ENCODE peak calls at places on chromosomes 12 and 14, in four cellular contexts. One of them, this sample, is unnamed.

GRCh38 chr12:61011767-61012423 is 1248.3 kb upstream of the USP15 start:
- DNase-seq in heart left ventricle: no peak
- DNase-seq in AG09309: no peak
- DNase-seq in mucosa of descending colon: no peak
- DNase-seq in this sample: no peak

GRCh38 chr12:10867381-10867780 is 16.7 kb downstream of the PRH1 start:
- DNase-seq in heart left ventricle: no peak
- DNase-seq in AG09309: no peak
- DNase-seq in mucosa of descending colon: no peak
- DNase-seq in this sample: peak; percentile 71

GRCh38 chr14:65255583-65256443 is 153.5 kb upstream of the MAX start:
- DNase-seq in heart left ventricle: no peak
- DNase-seq in AG09309: no peak
- DNase-seq in mucosa of descending colon: peak; percentile 86
- DNase-seq in this sample: no peak

GRCh38 chr12:63862187-63863107 is 17.9 kb downstream of the SRGAP1 start:
- DNase-seq in heart left ventricle: peak; percentile 44
- DNase-seq in AG09309: no peak
- DNase-seq in mucosa of descending colon: peak; percentile 72
- DNase-seq in this sample: no peak

GRCh38 chr12:105555556-105555973 is 225.1 kb downstream of the C12orf75 start:
- DNase-seq in heart left ventricle: no peak
- DNase-seq in AG09309: no peak
- DNase-seq in mucosa of descending colon: no peak
- DNase-seq in this sample: peak; percentile 15

GRCh38 chr12:111451649-111452129 is 46.0 kb downstream of the SH2B3 start:
- DNase-seq in heart left ventricle: no peak
- DNase-seq in AG09309: no peak
- DNase-seq in mucosa of descending colon: no peak
- DNase-seq in this sample: no peak

GRCh38 chr12:64931981-64932380 is 107.5 kb downstream of the TBC1D30 start:
- DNase-seq in heart left ventricle: no peak
- DNase-seq in AG09309: no peak
- DNase-seq in mucosa of descending colon: no peak
- DNase-seq in this sample: no peak

GRCh38 chr12:79661629-79662028 is 29.1 kb downstream of the PAWR start:
- DNase-seq in heart left ventricle: no peak
- DNase-seq in AG09309: no peak
- DNase-seq in mucosa of descending colon: no peak
- DNase-seq in this sample: no peak

GRCh38 chr12:4112734-4113396 is 160.7 kb upstream of the CCND2 start:
- DNase-seq in heart left ventricle: no peak
- DNase-seq in AG09309: no peak
- DNase-seq in mucosa of descending colon: no peak
- DNase-seq in this sample: no peak

GRCh38 chr12:124422570-124423523 is 128.0 kb downstream of the RFLNA start:
- DNase-seq in heart left ventricle: peak; percentile 94
- DNase-seq in AG09309: peak; percentile 86
- DNase-seq in mucosa of descending colon: peak; percentile 93
- DNase-seq in this sample: peak; percentile 26
- H3K4me3 ChIP-seq in heart left ventricle: peak overlapping the region; percentile 10
- H3K4me3 ChIP-seq in AG09309: peak overlapping the region; percentile 25
- H3K4me3 ChIP-seq in mucosa of descending colon: no peak overlapping the region
- H3K4me3 ChIP-seq in this sample: peak overlapping the region; percentile 12

GRCh38 chr14:105536691-105537579 is 10.6 kb downstream of the TMEM121 start:
- DNase-seq in heart left ventricle: no peak
- DNase-seq in AG09309: no peak
- DNase-seq in mucosa of descending colon: no peak
- DNase-seq in this sample: no peak

GRCh38 chr14:105538481-105539049 is 12.2 kb downstream of the TMEM121 start:
- DNase-seq in heart left ventricle: no peak
- DNase-seq in AG09309: no peak
- DNase-seq in mucosa of descending colon: no peak
- DNase-seq in this sample: no peak

GRCh38 chr14:105540811-105541210 is 14.4 kb downstream of the TMEM121 start:
- DNase-seq in heart left ventricle: no peak
- DNase-seq in AG09309: no peak
- DNase-seq in mucosa of descending colon: no peak
- DNase-seq in this sample: no peak

GRCh38 chr14:105536051-105536450 is 9.7 kb downstream of the TMEM121 start:
- DNase-seq in heart left ventricle: no peak
- DNase-seq in AG09309: no peak
- DNase-seq in mucosa of descending colon: no peak
- DNase-seq in this sample: no peak

GRCh38 chr14:105537580-105538474 is 11.4 kb downstream of the TMEM121 start:
- DNase-seq in heart left ventricle: peak; percentile 56
- DNase-seq in AG09309: no peak
- DNase-seq in mucosa of descending colon: peak; percentile 67
- DNase-seq in this sample: no peak
- TF ChIP-seq CTCF in heart left ventricle: peak; percentile 94
- TF ChIP-seq CTCF in AG09309: peak; percentile 95
- TF ChIP-seq CTCF in mucosa of descending colon: peak; percentile 99
- TF ChIP-seq CTCF in this sample: peak; percentile 78

DNA sequence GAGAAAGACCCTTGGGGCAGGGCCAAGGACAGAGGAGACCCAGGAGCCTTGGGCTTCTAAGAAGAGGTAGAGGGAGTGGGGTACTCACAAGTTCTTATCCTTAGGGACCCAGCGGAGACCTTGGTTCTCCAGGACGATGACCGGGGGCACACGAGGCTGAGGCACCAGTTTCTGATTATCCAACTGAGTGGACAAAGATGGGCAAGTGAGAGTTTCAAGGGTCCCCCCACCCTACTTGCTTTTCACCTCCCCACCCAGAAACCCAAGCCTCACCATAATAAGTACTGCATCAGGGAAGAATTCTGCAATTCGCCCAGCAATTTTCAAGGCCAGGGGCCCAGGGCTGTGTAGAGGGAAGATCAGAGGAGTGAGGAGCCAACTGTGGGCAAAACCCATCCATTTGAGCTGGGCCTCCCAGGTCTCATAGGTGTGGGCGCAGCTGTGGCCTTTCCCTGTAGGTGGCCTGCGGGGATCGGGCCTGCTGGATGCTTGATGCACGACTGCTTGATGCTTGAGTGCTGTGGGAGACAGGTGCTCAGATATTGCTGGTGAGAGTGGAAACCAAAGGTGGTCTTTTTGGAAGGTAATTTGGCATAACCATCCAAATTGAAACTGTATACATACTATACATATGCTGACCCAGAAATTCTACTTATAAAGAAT is 2.0 kb downstream of the EMC9 start:
- DNase-seq in heart left ventricle: no peak
- DNase-seq in AG09309: no peak
- DNase-seq in mucosa of descending colon: no peak
- DNase-seq in this sample: no peak
- H3K4me3 ChIP-seq in heart left ventricle: peak overlapping the region; percentile 84
- H3K4me3 ChIP-seq in AG09309: peak overlapping the region; percentile 9
- H3K4me3 ChIP-seq in mucosa of descending colon: no peak overlapping the region
- H3K4me3 ChIP-seq in this sample: peak overlapping the region; percentile 89

GRCh38 chr14:94821705-94822104 is 51.8 kb upstream of the GSC start:
- DNase-seq in heart left ventricle: no peak
- DNase-seq in AG09309: no peak
- DNase-seq in mucosa of descending colon: no peak
- DNase-seq in this sample: no peak

GRCh38 chr14:94819531-94819930 is 49.6 kb upstream of the GSC start:
- DNase-seq in heart left ventricle: no peak
- DNase-seq in AG09309: no peak
- DNase-seq in mucosa of descending colon: no peak
- DNase-seq in this sample: no peak

DNA sequence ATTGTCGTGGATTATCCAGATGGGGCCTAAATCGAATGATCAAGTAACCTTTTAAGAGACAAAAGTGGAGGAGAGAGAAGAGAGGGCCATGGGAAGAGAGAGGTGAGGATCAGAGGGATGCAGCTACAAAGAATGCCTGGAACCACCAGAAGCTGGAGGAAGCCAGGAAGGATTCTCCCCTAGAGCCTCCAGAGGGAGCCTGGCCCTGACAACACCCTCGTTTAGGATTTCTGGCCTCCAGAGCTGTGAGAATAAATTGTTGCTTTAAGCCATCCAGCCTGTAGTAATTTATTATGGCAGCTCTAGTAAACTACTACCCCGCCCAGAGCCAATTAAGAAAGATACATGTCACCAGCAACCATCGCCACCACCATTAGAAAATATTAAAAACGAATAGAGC is 46.2 kb upstream of the GSC start:
- DNase-seq in heart left ventricle: no peak
- DNase-seq in AG09309: no peak
- DNase-seq in mucosa of descending colon: no peak
- DNase-seq in this sample: no peak
- TF ChIP-seq CTCF in heart left ventricle: no peak
- TF ChIP-seq CTCF in AG09309: no peak
- TF ChIP-seq CTCF in mucosa of descending colon: no peak
- TF ChIP-seq CTCF in this sample: no peak

GRCh38 chr12:47829584-47829983 is 9.9 kb upstream of the HDAC7 start:
- DNase-seq in heart left ventricle: no peak
- DNase-seq in AG09309: no peak
- DNase-seq in mucosa of descending colon: no peak
- DNase-seq in this sample: no peak

GRCh38 chr12:47834199-47835016 is 14.7 kb upstream of the HDAC7 start:
- DNase-seq in heart left ventricle: no peak
- DNase-seq in AG09309: no peak
- DNase-seq in mucosa of descending colon: no peak
- DNase-seq in this sample: no peak

GRCh38 chr12:47835017-47835830 is 15.5 kb upstream of the HDAC7 start:
- DNase-seq in heart left ventricle: no peak
- DNase-seq in AG09309: no peak
- DNase-seq in mucosa of descending colon: no peak
- DNase-seq in this sample: no peak

GRCh38 chr12:47833591-47834012 is 13.9 kb upstream of the HDAC7 start:
- DNase-seq in heart left ventricle: no peak
- DNase-seq in AG09309: no peak
- DNase-seq in mucosa of descending colon: no peak
- DNase-seq in this sample: no peak

DNA sequence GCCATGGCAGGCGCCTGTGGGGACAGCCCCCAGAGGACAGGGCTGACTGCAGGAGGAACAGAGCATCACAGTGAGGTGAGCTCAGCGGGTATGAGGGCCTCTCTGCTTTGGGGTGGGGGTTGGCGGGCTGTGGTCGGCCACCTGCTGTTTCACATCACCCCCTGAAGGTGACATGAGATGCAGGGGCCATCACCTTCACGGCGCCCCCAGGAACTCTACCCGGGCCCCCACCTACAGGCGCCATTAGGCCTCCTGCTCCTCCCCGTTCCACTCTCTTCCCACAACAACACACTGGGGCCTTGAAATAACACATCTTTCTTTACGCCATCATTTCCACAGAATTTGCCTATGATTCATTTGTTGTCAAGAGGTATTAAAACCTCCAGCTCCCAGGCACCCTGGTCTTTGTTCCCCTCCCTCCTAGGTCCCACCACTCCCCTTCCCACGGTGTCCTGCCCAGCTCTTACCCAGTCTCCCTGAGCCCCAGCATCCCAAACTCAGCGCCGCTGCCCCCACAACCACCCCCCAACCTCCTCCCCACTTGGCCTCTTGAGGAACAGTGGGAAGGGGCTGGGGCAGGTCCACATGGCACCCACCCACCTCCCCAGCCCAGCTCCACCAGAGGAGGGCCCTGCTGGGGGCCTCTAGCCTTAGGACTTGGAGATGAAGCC is 12.7 kb upstream of the HDAC7 start:
- DNase-seq in heart left ventricle: no peak
- DNase-seq in AG09309: no peak
- DNase-seq in mucosa of descending colon: peak; percentile 56
- DNase-seq in this sample: no peak
- H3K4me3 ChIP-seq in heart left ventricle: no peak overlapping the region
- H3K4me3 ChIP-seq in AG09309: no peak overlapping the region
- H3K4me3 ChIP-seq in mucosa of descending colon: no peak overlapping the region
- H3K4me3 ChIP-seq in this sample: no peak overlapping the region

GRCh38 chr14:68896132-68896531 is 83.0 kb downstream of the ACTN1 start:
- DNase-seq in heart left ventricle: no peak
- DNase-seq in AG09309: no peak
- DNase-seq in mucosa of descending colon: no peak
- DNase-seq in this sample: no peak
- TF ChIP-seq CTCF in heart left ventricle: no peak
- TF ChIP-seq CTCF in AG09309: peak; percentile 50
- TF ChIP-seq CTCF in mucosa of descending colon: no peak
- TF ChIP-seq CTCF in this sample: peak; percentile 38

This sample was measured in epithelial cell of proximal tubule.